ENCODE peak calls at places on chromosomes 1 and 21, in five cellular contexts. O is NCI-H774; Y is psoas muscle; D is stimulated activated effector memory CD8-positive, alpha-beta T cell treated with anti-CD3 and anti-CD28 coated beads, Interleukin-12 subunit alpha, Interleukin-12 subunit beta, amount 100 ng/mL, for 72 hours; X is small intestine. T is an unnamed sample.

GRCh38 chr21:46515109-46515508 is 56.4 kb downstream of the DIP2A start:
- DNase-seq in O (no peak), Y (peak), D (no peak), X (peak), T (peak)

GRCh38 chr1:16073490-16074104 is at the start of gene FAM131C:
- DNase-seq in O (no peak), Y (no peak), D (peak), X (peak), T (peak)

GRCh38 chr1:55234016-55234415 is 18.9 kb upstream of the USP24 start:
- DNase-seq in O (no peak), Y (no peak), D (no peak), X (no peak), T (no peak)

GRCh38 chr1:156689035-156689959 is 12.1 kb upstream of the NES start:
- DNase-seq in O (peak), Y (peak), D (peak), X (peak), T (peak)

GRCh38 chr1:207838156-207839082 is 72.5 kb downstream of the CD34 start:
- DNase-seq in O (no peak), Y (peak), D (no peak), X (no peak), T (no peak)

GRCh38 chr1:229139320-229139719 is 131.6 kb upstream of the RAB4A start:
- DNase-seq in O (no peak), Y (no peak), D (no peak), X (no peak), T (no peak)

GRCh38 chr1:202145325-202146140 is 996 bp upstream of the ARL8A start:
- DNase-seq in O (no peak), Y (no peak), D (peak), X (no peak), T (no peak)

GRCh38 chr1:114021665-114022099 is 42.4 kb downstream of the OLFML3 start:
- DNase-seq in O (no peak), Y (no peak), D (no peak), X (no peak), T (no peak)

GRCh38 chr1:92409946-92410345 is 76.8 kb downstream of the GFI1 start:
- DNase-seq in O (no peak), Y (no peak), D (no peak), X (no peak), T (no peak)

GRCh38 chr1:229155472-229155871 is 115.4 kb upstream of the RAB4A start:
- DNase-seq in O (no peak), Y (peak), D (no peak), X (no peak), T (no peak)

GRCh38 chr21:34967509-34968289 is 81.4 kb downstream of the RUNX1 start:
- DNase-seq in O (no peak), Y (no peak), D (no peak), X (no peak), T (no peak)

GRCh38 chr1:66335859-66336640 is 197.9 kb upstream of the SGIP1 start:
- DNase-seq in O (no peak), Y (peak), D (peak), X (peak), T (peak)

GRCh38 chr1:158145173-158145719 is 35.4 kb upstream of the CD1D start:
- DNase-seq in O (no peak), Y (peak), D (no peak), X (no peak), T (no peak)

GRCh38 chr1:11991969-11992676 is 11.9 kb downstream of the MFN2 start:
- DNase-seq in O (no peak), Y (no peak), D (no peak), X (no peak), T (no peak)

GRCh38 chr1:217063065-217063908 is 340.1 kb upstream of the ESRRG start:
- DNase-seq in O (no peak), Y (no peak), D (no peak), X (peak), T (peak)

GRCh38 chr1:200172311-200172710 is 144.8 kb downstream of the NR5A2 start:
- DNase-seq in O (no peak), Y (no peak), D (no peak), X (no peak), T (no peak)

GRCh38 chr1:157407917-157408525 is 144.3 kb downstream of the FCRL5 start:
- DNase-seq in O (no peak), Y (no peak), D (no peak), X (no peak), T (no peak)

GRCh38 chr1:223843934-223844333 is 1.8 kb downstream of the TP53BP2 start:
- DNase-seq in O (no peak), Y (no peak), D (no peak), X (no peak), T (no peak)

GRCh38 chr1:222618880-222619321 is 1.0 kb downstream of the MIA3 start:
- DNase-seq in O (no peak), Y (no peak), D (no peak), X (peak), T (peak)

T was measured in transverse colon.